ENCODE peak calls at places on chromosomes 11 and 22, in ten cellular contexts. H is natural killer cell, C is body of pancreas, Q is neural crest cell, O is right lobe of liver, A is pancreas, F is neural progenitor cell, D is cardiac fibroblast, Z is Calu3, U is psoas muscle. E is an unnamed sample.

GRCh38 chr11:92211576-92212167 is 12.9 kb upstream of the FAT3 start:
- DNase-seq in Z (peak), H (no peak), C (peak), O (peak), D (peak), F (peak), U (no peak), Q (peak), A (no peak), E (no peak)

GRCh38 chr11:34332524-34332923 is 25.3 kb downstream of the ABTB2 start:
- DNase-seq in F (no peak), O (no peak), U (no peak), Q (no peak), Z (peak), A (no peak), H (no peak), D (no peak), C (no peak), E (no peak)

GRCh38 chr11:94553938-94554337 is 10.2 kb downstream of the FUT4 start:
- DNase-seq in H (no peak), O (no peak), U (no peak), F (no peak), C (no peak), Q (no peak), Z (no peak), A (no peak), D (no peak), E (no peak)

GRCh38 chr22:20111045-20111688 is 4.7 kb upstream of the RANBP1 start:
- DNase-seq in O (peak), A (no peak), F (peak), Z (no peak), D (peak), U (peak), Q (no peak), C (no peak), H (no peak), E (peak)

GRCh38 chr22:47623056-47623739 is 860.7 kb downstream of the TBC1D22A start:
- DNase-seq in U (no peak), C (no peak), F (no peak), H (no peak), D (no peak), O (no peak), Z (no peak), A (no peak), Q (no peak), E (no peak)

GRCh38 chr22:45329536-45329936 is 19.8 kb downstream of the FAM118A start:
- DNase-seq in O (peak), U (peak), Z (no peak), F (no peak), H (no peak), D (no peak), A (no peak), Q (no peak), C (no peak), E (no peak)

GRCh38 chr11:134261626-134262488 is 8.5 kb downstream of the ACAD8 start:
- DNase-seq in Q (no peak), O (no peak), F (peak), D (peak), H (no peak), C (peak), U (no peak), A (no peak), Z (peak), E (peak)

GRCh38 chr11:59368238-59369022 is 9.7 kb downstream of the OR5AN1 start:
- DNase-seq in A (no peak), U (no peak), O (no peak), H (no peak), C (no peak), D (no peak), Z (no peak), Q (no peak), F (no peak), E (no peak)

GRCh38 chr11:34599406-34599901 is 21.4 kb upstream of the EHF start:
- DNase-seq in O (no peak), Z (peak), Q (no peak), F (no peak), D (peak), A (no peak), U (no peak), C (no peak), H (no peak), E (no peak)

GRCh38 chr22:36419177-36419911 is 31.6 kb upstream of the MYH9 start:
- DNase-seq in C (no peak), Q (no peak), H (no peak), A (no peak), D (peak), Z (no peak), F (no peak), U (no peak), O (peak), E (no peak)

GRCh38 chr11:92678212-92678611 is 291.2 kb upstream of the MTNR1B start:
- DNase-seq in U (no peak), C (no peak), D (no peak), H (no peak), O (no peak), A (no peak), F (no peak), Z (no peak), Q (no peak), E (no peak)

GRCh38 chr11:6646040-6646439 is 9.6 kb downstream of the DCHS1 start:
- DNase-seq in A (no peak), F (no peak), U (peak), H (no peak), Q (no peak), C (no peak), O (no peak), Z (no peak), D (peak), E (no peak)

GRCh38 chr11:125874556-125875124 is 12.8 kb upstream of the HYLS1 start:
- DNase-seq in D (peak), O (no peak), C (peak), A (peak), H (no peak), Z (peak), U (no peak), F (peak), Q (peak), E (peak)

GRCh38 chr11:6539748-6540268 is 42.7 kb downstream of the DNHD1 start:
- DNase-seq in Q (no peak), A (no peak), U (no peak), H (no peak), Z (no peak), D (no peak), F (no peak), C (no peak), O (no peak), E (no peak)

GRCh38 chr11:44763111-44763820 is 36.5 kb downstream of the TSPAN18 start:
- DNase-seq in Z (no peak), H (no peak), F (no peak), C (no peak), Q (no peak), U (no peak), D (no peak), A (no peak), O (no peak), E (no peak)

GRCh38 chr11:842370-843002 is at the start of the genes POLR2L and TSPAN4:
- DNase-seq in Z (peak), U (peak), A (peak), O (peak), F (peak), C (peak), D (peak), Q (peak), H (peak), E (peak)

GRCh38 chr11:1218256-1218787 is 4.5 kb upstream of the MUC5B start:
- DNase-seq in A (no peak), D (no peak), H (no peak), O (peak), Q (no peak), C (no peak), Z (no peak), U (peak), F (no peak), E (no peak)

DNA sequence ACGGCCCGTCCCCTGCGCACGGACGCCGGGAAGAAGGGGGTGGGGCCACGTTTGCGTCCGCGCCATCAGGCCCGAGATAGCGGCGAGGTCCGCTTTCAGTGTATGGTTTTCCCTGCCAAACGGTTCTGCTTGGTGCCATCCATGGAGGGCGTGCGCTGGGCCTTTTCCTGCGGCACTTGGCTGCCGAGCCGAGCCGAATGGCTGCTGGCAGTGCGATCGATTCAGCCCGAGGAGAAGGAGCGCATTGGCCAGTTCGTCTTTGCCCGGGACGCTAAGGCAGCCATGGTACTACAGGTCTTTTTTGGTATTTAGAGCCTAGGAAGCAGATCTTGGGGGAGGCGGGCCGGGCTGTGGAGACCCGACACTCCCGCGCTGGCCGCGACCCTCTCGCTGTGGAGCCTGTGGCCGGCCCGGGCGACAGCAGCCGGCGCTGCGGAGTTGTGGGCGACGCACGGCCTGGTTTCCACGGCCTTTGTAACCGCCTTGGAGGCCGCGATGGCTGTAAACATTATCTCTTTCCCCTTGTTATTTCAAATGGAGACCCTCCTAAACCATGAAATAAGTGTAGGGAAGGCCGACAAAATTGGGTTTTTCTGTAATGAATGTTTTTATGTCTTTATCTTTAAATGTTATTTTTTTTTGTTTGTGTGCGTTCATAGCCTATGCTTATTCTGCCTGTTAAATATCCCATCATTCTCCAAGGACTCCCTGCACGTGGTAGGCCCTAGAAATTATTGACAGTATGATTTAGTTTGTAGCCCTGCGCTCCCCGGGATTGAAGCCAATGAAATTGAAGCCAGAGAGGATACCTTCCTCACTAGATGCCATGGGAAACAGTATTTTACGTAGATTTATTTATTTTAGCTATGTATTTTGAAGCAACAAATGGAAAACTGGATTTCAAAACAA is at the start of gene AASDHPPT:
- DNase-seq in Z (peak), Q (no peak), D (peak), H (no peak), U (no peak), A (peak), F (no peak), O (peak), C (peak), E (no peak)
- TF ChIP-seq CTCF in Z (no peak), Q (no peak), D (no peak), H (no peak), U (no peak), A (no peak), F (no peak), O (no peak), C (no peak), E (peak)

GRCh38 chr11:72814139-72814830 is at the start of gene ATG16L2:
- DNase-seq in U (peak), Q (peak), C (peak), O (peak), D (peak), F (peak), Z (peak), H (peak), A (peak), E (peak)
- TF ChIP-seq CTCF in U (peak), Q (peak), C (peak), O (no peak), D (no peak), F (peak), Z (no peak), H (no peak), A (no peak), E (peak)

GRCh38 chr11:110251837-110252236 is 44.6 kb downstream of the RDX start:
- DNase-seq in F (no peak), U (no peak), A (peak), Z (peak), C (peak), D (peak), O (no peak), Q (no peak), H (no peak), E (no peak)

GRCh38 chr11:110250168-110250567 is 46.2 kb downstream of the RDX start:
- DNase-seq in H (no peak), F (no peak), Z (no peak), Q (no peak), D (no peak), O (no peak), U (no peak), A (no peak), C (no peak), E (no peak)

GRCh38 chr11:110253525-110253924 is 42.9 kb downstream of the RDX start:
- DNase-seq in O (no peak), A (no peak), H (no peak), Q (no peak), F (no peak), C (no peak), U (no peak), D (no peak), Z (no peak), E (no peak)

GRCh38 chr11:110243804-110244203 is 52.6 kb downstream of the RDX start:
- DNase-seq in F (no peak), O (no peak), H (no peak), U (no peak), D (no peak), A (no peak), Z (no peak), Q (no peak), C (no peak), E (no peak)

DNA sequence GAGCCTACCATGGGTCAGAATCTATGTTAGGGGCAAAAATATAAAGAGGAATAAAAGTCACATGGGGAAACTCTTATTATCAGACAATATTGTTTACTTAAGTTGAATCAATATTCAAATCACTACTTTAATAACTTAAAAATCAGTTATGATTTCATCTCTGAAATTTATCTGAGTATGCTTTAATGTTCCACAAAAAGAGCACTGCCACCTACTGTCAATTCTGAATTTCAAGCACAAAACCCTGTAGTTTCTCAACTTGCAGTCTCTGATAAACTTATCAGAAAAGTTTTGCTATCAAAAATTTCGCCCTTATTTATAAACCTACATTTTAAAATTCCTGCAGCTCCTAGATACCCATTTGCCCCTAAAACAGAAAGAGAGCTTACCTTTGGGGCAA is 47.3 kb downstream of the RDX start:
- DNase-seq in H (no peak), D (peak), F (no peak), C (no peak), O (no peak), U (no peak), Q (no peak), A (no peak), Z (no peak), E (no peak)
- TF ChIP-seq CTCF in H (no peak), D (no peak), F (peak), C (no peak), O (peak), U (peak), Q (peak), A (no peak), Z (no peak), E (peak)

GRCh38 chr11:8265681-8266241 is 2.1 kb upstream of the LMO1 start:
- DNase-seq in H (no peak), U (no peak), A (no peak), O (no peak), C (no peak), D (no peak), Z (peak), F (peak), Q (no peak), E (no peak)
- TF ChIP-seq CTCF in H (no peak), U (no peak), A (no peak), O (no peak), C (no peak), D (peak), Z (peak), F (peak), Q (peak), E (no peak)

DNA sequence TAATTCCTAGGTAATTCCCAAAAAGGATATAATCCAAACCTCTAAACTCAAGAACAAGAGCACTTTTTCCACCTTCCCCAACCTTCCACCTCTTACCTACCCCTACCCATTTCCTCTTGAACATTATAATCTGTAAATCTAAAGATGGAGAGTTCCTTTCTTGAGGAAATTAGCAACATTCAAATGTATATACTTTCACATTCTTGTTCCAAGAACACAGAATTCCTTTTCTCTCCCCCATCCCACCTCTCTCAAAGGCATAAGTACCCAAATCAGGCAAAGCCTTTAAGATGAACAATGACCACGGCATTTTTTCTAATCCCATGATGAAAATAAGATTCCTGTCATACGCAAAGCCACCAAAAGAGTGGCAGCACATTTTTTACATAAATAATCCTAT is 18.3 kb downstream of the RRAS2 start:
- DNase-seq in Z (no peak), U (no peak), A (no peak), F (peak), O (no peak), C (no peak), D (no peak), H (no peak), Q (no peak), E (no peak)
- TF ChIP-seq CTCF in Z (no peak), U (no peak), A (no peak), F (no peak), O (no peak), C (no peak), D (no peak), H (no peak), Q (no peak), E (no peak)

GRCh38 chr11:14625804-14626203 is 17.8 kb upstream of the PDE3B start:
- DNase-seq in Q (no peak), O (no peak), D (no peak), U (no peak), A (no peak), H (no peak), C (no peak), F (no peak), Z (no peak), E (no peak)

GRCh38 chr11:14620027-14620511 is 23.5 kb upstream of the PDE3B start:
- DNase-seq in Q (no peak), F (no peak), U (no peak), C (no peak), H (no peak), D (peak), Z (no peak), O (peak), A (no peak), E (no peak)

GRCh38 chr11:14623036-14623435 is 20.6 kb upstream of the PDE3B start:
- DNase-seq in Z (no peak), A (no peak), O (no peak), F (peak), U (no peak), D (no peak), Q (no peak), H (no peak), C (no peak), E (no peak)

GRCh38 chr11:14619580-14619979 is 24.0 kb upstream of the PDE3B start:
- DNase-seq in Q (no peak), D (no peak), C (no peak), H (no peak), A (no peak), O (no peak), F (no peak), U (no peak), Z (no peak), E (no peak)

DNA sequence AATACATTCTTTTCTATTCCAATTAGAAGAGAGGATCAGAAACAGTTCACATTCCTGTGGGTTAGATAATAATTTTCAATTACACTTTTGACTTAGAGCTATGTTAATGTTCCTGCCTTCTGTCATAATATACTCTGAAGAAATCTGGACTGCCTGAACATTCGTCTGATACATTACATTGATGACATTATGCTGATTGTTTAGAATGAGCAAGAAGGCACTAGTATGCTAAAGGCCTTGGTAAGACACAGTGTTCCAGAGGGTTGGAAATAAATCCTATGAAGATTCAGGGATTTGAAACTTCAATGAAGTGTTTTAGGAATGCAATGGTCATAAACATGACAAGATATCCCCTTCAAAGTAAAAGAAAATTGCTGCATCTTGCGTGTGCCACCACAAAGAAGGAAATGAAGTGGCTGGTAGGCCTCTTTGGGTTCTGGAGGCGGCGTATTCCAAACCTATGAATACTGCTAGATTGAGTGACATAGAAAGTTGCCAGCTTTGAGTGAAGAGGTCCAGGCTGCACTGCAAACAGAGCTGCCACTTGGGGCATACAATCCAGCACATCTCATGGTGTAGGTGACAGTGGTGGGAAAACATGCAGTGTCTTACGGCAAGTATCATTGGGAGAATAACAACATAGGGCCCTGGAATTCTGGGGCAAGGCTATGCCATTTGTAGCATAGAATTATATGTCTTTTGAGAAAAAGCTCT is 21.2 kb upstream of the PDE3B start:
- DNase-seq in A (no peak), U (no peak), O (no peak), Q (no peak), D (no peak), F (no peak), C (no peak), Z (no peak), H (no peak), E (no peak)
- TF ChIP-seq CTCF in A (no peak), U (no peak), O (no peak), Q (no peak), D (no peak), F (no peak), C (no peak), Z (no peak), H (no peak), E (no peak)

E was measured in GM13977.